ENCODE peak calls at places on chromosomes 3 and 15, in five cellular contexts. One of them, this sample, is unnamed.

GRCh38 chr15:68328485-68328884 is 50.9 kb downstream of the FEM1B start:
- DNase-seq in NCI-H2081: no peak
- DNase-seq in AG09309: no peak
- DNase-seq in sciatic nerve: no peak
- DNase-seq in ELR: peak
- DNase-seq in this sample: no peak

GRCh38 chr3:13546667-13547171 is 2.2 kb upstream of the FBLN2 start:
- DNase-seq in sciatic nerve: no peak
- DNase-seq in ELR: peak
- DNase-seq in AG09309: no peak
- DNase-seq in NCI-H2081: no peak
- DNase-seq in this sample: no peak

GRCh38 chr15:67803996-67804843 is 21.1 kb upstream of the SKOR1 start:
- DNase-seq in AG09309: no peak
- DNase-seq in NCI-H2081: no peak
- DNase-seq in ELR: no peak
- DNase-seq in sciatic nerve: no peak
- DNase-seq in this sample: no peak

GRCh38 chr3:84959470-84960380 is 936 bp downstream of the CADM2 start:
- DNase-seq in AG09309: no peak
- DNase-seq in ELR: no peak
- DNase-seq in NCI-H2081: peak
- DNase-seq in sciatic nerve: no peak
- DNase-seq in this sample: no peak

GRCh38 chr3:194832346-194833104 is 146.8 kb downstream of the FAM43A start:
- DNase-seq in NCI-H2081: no peak
- DNase-seq in sciatic nerve: no peak
- DNase-seq in ELR: no peak
- DNase-seq in AG09309: peak
- DNase-seq in this sample: no peak

GRCh38 chr15:70190296-70190695 is 92.6 kb upstream of the TLE3 start:
- DNase-seq in NCI-H2081: no peak
- DNase-seq in sciatic nerve: no peak
- DNase-seq in ELR: no peak
- DNase-seq in AG09309: no peak
- DNase-seq in this sample: no peak

GRCh38 chr3:151328298-151329036 is 882 bp downstream of the P2RY13 start:
- DNase-seq in ELR: peak
- DNase-seq in sciatic nerve: no peak
- DNase-seq in AG09309: no peak
- DNase-seq in NCI-H2081: no peak
- DNase-seq in this sample: no peak

GRCh38 chr3:72034956-72035355 is 250.0 kb upstream of the PROK2 start:
- DNase-seq in AG09309: no peak
- DNase-seq in sciatic nerve: no peak
- DNase-seq in NCI-H2081: no peak
- DNase-seq in ELR: no peak
- DNase-seq in this sample: no peak

GRCh38 chr3:42651248-42652091 is 2.0 kb upstream of the ZBTB47 start:
- DNase-seq in NCI-H2081: no peak
- DNase-seq in AG09309: no peak
- DNase-seq in ELR: peak
- DNase-seq in sciatic nerve: peak
- DNase-seq in this sample: peak

GRCh38 chr3:76456322-76456721 is 583.6 kb upstream of the ROBO2 start:
- DNase-seq in sciatic nerve: no peak
- DNase-seq in NCI-H2081: no peak
- DNase-seq in ELR: no peak
- DNase-seq in AG09309: no peak
- DNase-seq in this sample: no peak

GRCh38 chr15:63350178-63350621 is 31.4 kb downstream of the CA12 start:
- DNase-seq in sciatic nerve: peak
- DNase-seq in AG09309: no peak
- DNase-seq in ELR: no peak
- DNase-seq in NCI-H2081: no peak
- DNase-seq in this sample: no peak

GRCh38 chr3:162740941-162741596 is 1244.5 kb downstream of the OTOL1 start:
- DNase-seq in sciatic nerve: no peak
- DNase-seq in AG09309: no peak
- DNase-seq in NCI-H2081: no peak
- DNase-seq in ELR: no peak
- DNase-seq in this sample: no peak

GRCh38 chr3:187088701-187089100 is 50.6 kb downstream of the RPL39L start:
- DNase-seq in ELR: no peak
- DNase-seq in NCI-H2081: no peak
- DNase-seq in AG09309: no peak
- DNase-seq in sciatic nerve: no peak
- DNase-seq in this sample: no peak

GRCh38 chr15:64232400-64232799 is 69.6 kb upstream of the PPIB start:
- DNase-seq in ELR: peak
- DNase-seq in sciatic nerve: no peak
- DNase-seq in NCI-H2081: no peak
- DNase-seq in AG09309: no peak
- DNase-seq in this sample: no peak

GRCh38 chr15:53831907-53832793 is 72.7 kb upstream of the WDR72 start:
- DNase-seq in AG09309: no peak
- DNase-seq in sciatic nerve: no peak
- DNase-seq in ELR: no peak
- DNase-seq in NCI-H2081: no peak
- DNase-seq in this sample: no peak

GRCh38 chr15:70783610-70784021 is 20.3 kb upstream of the UACA start:
- DNase-seq in AG09309: no peak
- DNase-seq in sciatic nerve: no peak
- DNase-seq in ELR: peak
- DNase-seq in NCI-H2081: no peak
- DNase-seq in this sample: no peak

GRCh38 chr15:68678746-68679145 is 100.0 kb downstream of the CORO2B start:
- DNase-seq in sciatic nerve: peak
- DNase-seq in NCI-H2081: no peak
- DNase-seq in ELR: no peak
- DNase-seq in AG09309: no peak
- DNase-seq in this sample: peak

GRCh38 chr3:140391041-140391440 is 286.8 kb upstream of the TRIM42 start:
- DNase-seq in sciatic nerve: no peak
- DNase-seq in NCI-H2081: no peak
- DNase-seq in AG09309: no peak
- DNase-seq in ELR: no peak
- DNase-seq in this sample: no peak

GRCh38 chr15:77516076-77516475 is 95.4 kb downstream of the HMG20A start:
- DNase-seq in NCI-H2081: no peak
- DNase-seq in AG09309: no peak
- DNase-seq in sciatic nerve: peak
- DNase-seq in ELR: peak
- DNase-seq in this sample: no peak

GRCh38 chr3:61877359-61877770 is 316.0 kb downstream of the PTPRG start:
- DNase-seq in ELR: peak
- DNase-seq in sciatic nerve: no peak
- DNase-seq in NCI-H2081: peak
- DNase-seq in AG09309: peak
- DNase-seq in this sample: no peak

GRCh38 chr15:26667222-26667988 is 105.5 kb downstream of the GABRB3 start:
- DNase-seq in AG09309: no peak
- DNase-seq in NCI-H2081: no peak
- DNase-seq in sciatic nerve: no peak
- DNase-seq in ELR: no peak
- DNase-seq in this sample: no peak

GRCh38 chr3:5198313-5198677 is 10.8 kb downstream of the EDEM1 start:
- DNase-seq in NCI-H2081: no peak
- DNase-seq in sciatic nerve: no peak
- DNase-seq in ELR: no peak
- DNase-seq in AG09309: no peak
- DNase-seq in this sample: no peak

GRCh38 chr3:177744873-177745646 is 547.8 kb upstream of the TBL1XR1 start:
- DNase-seq in AG09309: no peak
- DNase-seq in NCI-H2081: no peak
- DNase-seq in ELR: peak
- DNase-seq in sciatic nerve: no peak
- DNase-seq in this sample: no peak

GRCh38 chr3:81393251-81393650 is 368.2 kb downstream of the GBE1 start:
- DNase-seq in AG09309: no peak
- DNase-seq in sciatic nerve: no peak
- DNase-seq in ELR: no peak
- DNase-seq in NCI-H2081: no peak
- DNase-seq in this sample: no peak

GRCh38 chr15:31448635-31448979 is 122.0 kb downstream of the KLF13 start:
- DNase-seq in ELR: no peak
- DNase-seq in sciatic nerve: no peak
- DNase-seq in NCI-H2081: no peak
- DNase-seq in AG09309: no peak
- DNase-seq in this sample: no peak

GRCh38 chr3:15470261-15470660 is 42.9 kb downstream of the EAF1 start:
- DNase-seq in NCI-H2081: no peak
- DNase-seq in AG09309: no peak
- DNase-seq in ELR: no peak
- DNase-seq in sciatic nerve: no peak
- DNase-seq in this sample: no peak

GRCh38 chr3:156030735-156031134 is 89.6 kb upstream of the KCNAB1 start:
- DNase-seq in NCI-H2081: no peak
- DNase-seq in AG09309: no peak
- DNase-seq in ELR: no peak
- DNase-seq in sciatic nerve: no peak
- DNase-seq in this sample: no peak

GRCh38 chr15:82159922-82160321 is 102.6 kb downstream of the EFL1 start:
- DNase-seq in sciatic nerve: no peak
- DNase-seq in AG09309: peak
- DNase-seq in ELR: peak
- DNase-seq in NCI-H2081: no peak
- DNase-seq in this sample: no peak

GRCh38 chr3:134638385-134639020 is 12.3 kb downstream of the KY start:
- DNase-seq in NCI-H2081: no peak
- DNase-seq in ELR: no peak
- DNase-seq in AG09309: no peak
- DNase-seq in sciatic nerve: no peak
- DNase-seq in this sample: peak

GRCh38 chr3:30340500-30340899 is 265.9 kb upstream of the TGFBR2 start:
- DNase-seq in ELR: no peak
- DNase-seq in sciatic nerve: no peak
- DNase-seq in AG09309: no peak
- DNase-seq in NCI-H2081: peak
- DNase-seq in this sample: no peak

GRCh38 chr3:128496602-128497304 is 3.8 kb upstream of the GATA2 start:
- DNase-seq in ELR: no peak
- DNase-seq in AG09309: no peak
- DNase-seq in NCI-H2081: peak
- DNase-seq in sciatic nerve: no peak
- DNase-seq in this sample: no peak

GRCh38 chr3:146503459-146504202 is 34.3 kb upstream of the PLSCR2 start:
- DNase-seq in ELR: peak
- DNase-seq in sciatic nerve: no peak
- DNase-seq in AG09309: peak
- DNase-seq in NCI-H2081: peak
- DNase-seq in this sample: no peak

GRCh38 chr3:194876403-194877165 is 190.9 kb downstream of the FAM43A start:
- DNase-seq in sciatic nerve: no peak
- DNase-seq in NCI-H2081: no peak
- DNase-seq in AG09309: no peak
- DNase-seq in ELR: no peak
- DNase-seq in this sample: no peak

GRCh38 chr3:53116956-53117355 is 13.3 kb downstream of the RFT1 start:
- DNase-seq in sciatic nerve: no peak
- DNase-seq in NCI-H2081: no peak
- DNase-seq in AG09309: no peak
- DNase-seq in ELR: no peak
- DNase-seq in this sample: no peak

GRCh38 chr15:70400766-70401541 is 303.2 kb upstream of the TLE3 start:
- DNase-seq in NCI-H2081: no peak
- DNase-seq in sciatic nerve: no peak
- DNase-seq in AG09309: peak
- DNase-seq in ELR: no peak
- DNase-seq in this sample: no peak

GRCh38 chr3:112776000-112776399 is 70.7 kb downstream of the CD200R1L start:
- DNase-seq in NCI-H2081: no peak
- DNase-seq in AG09309: no peak
- DNase-seq in ELR: peak
- DNase-seq in sciatic nerve: no peak
- DNase-seq in this sample: no peak

GRCh38 chr3:182487621-182488020 is 305.7 kb upstream of the ATP11B start:
- DNase-seq in NCI-H2081: no peak
- DNase-seq in sciatic nerve: no peak
- DNase-seq in ELR: no peak
- DNase-seq in AG09309: no peak
- DNase-seq in this sample: no peak